ENCODE peak calls at places on chromosome X, in five cellular contexts. J is adrenal gland, Z is body of pancreas, B is Peyer's patch, K is tibial nerve. I is an unnamed sample.

GRCh38 chrX:39438603-39439602 is 637.6 kb downstream of the MID1IP1 start:
- DNase-seq in Z (no peak), J (no peak), K (no peak), B (no peak), I (peak)

GRCh38 chrX:24619647-24620046 is 27.5 kb downstream of the PCYT1B start:
- DNase-seq in Z (no peak), J (peak), B (no peak), K (no peak), I (peak)

GRCh38 chrX:123311486-123311885 is 127.4 kb downstream of the GRIA3 start:
- DNase-seq in K (no peak), J (no peak), Z (no peak), B (no peak), I (no peak)

GRCh38 chrX:19046343-19047215 is 62.7 kb upstream of the PHKA2 start:
- DNase-seq in B (no peak), K (no peak), J (no peak), Z (no peak), I (no peak)

GRCh38 chrX:136691028-136691809 is 43.3 kb downstream of the CD40LG start:
- DNase-seq in J (no peak), Z (no peak), B (no peak), K (no peak), I (no peak)

GRCh38 chrX:51568586-51568985 is 50.1 kb downstream of the CENPVL3 start:
- DNase-seq in J (no peak), K (no peak), Z (no peak), B (no peak), I (no peak)

GRCh38 chrX:7996414-7996813 is 69.2 kb upstream of the PNPLA4 start:
- DNase-seq in K (peak), Z (peak), J (peak), B (peak), I (peak)

GRCh38 chrX:32489125-32489524 is 722.2 kb downstream of the DMD start:
- DNase-seq in K (no peak), J (no peak), B (no peak), Z (no peak), I (no peak)

GRCh38 chrX:155857561-155857960 is 23.6 kb upstream of the VAMP7 start:
- DNase-seq in Z (no peak), K (no peak), J (no peak), B (no peak), I (peak)

GRCh38 chrX:101759000-101759399 is 99.3 kb upstream of the ARMCX2 start:
- DNase-seq in Z (peak), B (no peak), K (no peak), J (peak), I (peak)

GRCh38 chrX:151151668-151152267 is 24.6 kb upstream of the GPR50 start:
- DNase-seq in J (peak), B (peak), Z (peak), K (no peak), I (peak)

GRCh38 chrX:3638280-3638873 is 75.1 kb downstream of the PRKX start:
- DNase-seq in Z (peak), J (peak), K (peak), B (peak), I (peak)

GRCh38 chrX:16712825-16713155 is 321 bp upstream of the CTPS2 start:
- DNase-seq in Z (no peak), J (no peak), B (no peak), K (no peak), I (peak)

GRCh38 chrX:3962511-3963350 is 249.3 kb upstream of the PRKX start:
- DNase-seq in B (no peak), J (no peak), K (no peak), Z (peak), I (peak)

GRCh38 chrX:22272613-22273012 is at the start of gene CBLL2:
- DNase-seq in K (no peak), Z (no peak), B (no peak), J (no peak), I (no peak)

GRCh38 chrX:6777211-6778002 is 242.5 kb upstream of the VCX3A start:
- DNase-seq in Z (no peak), J (no peak), B (no peak), K (no peak), I (no peak)

GRCh38 chrX:122552291-122552800 is 631.7 kb upstream of the GRIA3 start:
- DNase-seq in Z (no peak), K (no peak), B (no peak), J (no peak), I (no peak)

GRCh38 chrX:22310779-22311178 is 38.1 kb downstream of the CBLL2 start:
- DNase-seq in Z (no peak), J (no peak), K (no peak), B (no peak), I (no peak)

GRCh38 chrX:118724775-118725174 is 2.6 kb upstream of the IL13RA1 start:
- DNase-seq in B (no peak), Z (no peak), K (no peak), J (peak), I (no peak)

GRCh38 chrX:118116308-118117068 is at the start of gene KLHL13:
- DNase-seq in K (peak), B (peak), Z (peak), J (peak), I (peak)

GRCh38 chrX:29143756-29144155 is 556.5 kb downstream of the IL1RAPL1 start:
- DNase-seq in J (no peak), K (no peak), Z (no peak), B (no peak), I (no peak)

GRCh38 chrX:38618152-38618551 is 56.8 kb downstream of the TSPAN7 start:
- DNase-seq in B (no peak), J (no peak), Z (no peak), K (no peak), I (peak)

GRCh38 chrX:151982217-151982616 is 7.7 kb upstream of the GABRE start:
- DNase-seq in B (peak), K (no peak), Z (no peak), J (peak), I (no peak)

GRCh38 chrX:139141370-139141769 is 389.2 kb upstream of the F9 start:
- DNase-seq in J (no peak), K (no peak), Z (no peak), B (no peak), I (no peak)

GRCh38 chrX:131792789-131793462 is 230.2 kb upstream of the STK26 start:
- DNase-seq in J (no peak), B (peak), Z (no peak), K (no peak), I (no peak)

GRCh38 chrX:96182366-96182765 is 502.3 kb upstream of the DIAPH2 start:
- DNase-seq in K (no peak), B (no peak), Z (no peak), J (peak), I (peak)

GRCh38 chrX:139967300-139967699 is 2.0 kb upstream of the CXorf66 start:
- DNase-seq in J (no peak), K (no peak), Z (no peak), B (no peak), I (peak)

GRCh38 chrX:41722816-41723215 is 1.2 kb upstream of the GPR82 start:
- DNase-seq in Z (no peak), K (no peak), B (no peak), J (no peak), I (no peak)

GRCh38 chrX:153926863-153927685 is 1.0 kb upstream of the ARHGAP4 start:
- DNase-seq in B (peak), K (no peak), J (peak), Z (peak), I (peak)

GRCh38 chrX:111492085-111492484 is 19.4 kb upstream of the SERTM2 start:
- DNase-seq in Z (no peak), J (no peak), K (no peak), B (no peak), I (no peak)

GRCh38 chrX:8237718-8238117 is 66.7 kb upstream of the VCX2 start:
- DNase-seq in K (no peak), B (no peak), J (no peak), Z (no peak), I (no peak)

DNA sequence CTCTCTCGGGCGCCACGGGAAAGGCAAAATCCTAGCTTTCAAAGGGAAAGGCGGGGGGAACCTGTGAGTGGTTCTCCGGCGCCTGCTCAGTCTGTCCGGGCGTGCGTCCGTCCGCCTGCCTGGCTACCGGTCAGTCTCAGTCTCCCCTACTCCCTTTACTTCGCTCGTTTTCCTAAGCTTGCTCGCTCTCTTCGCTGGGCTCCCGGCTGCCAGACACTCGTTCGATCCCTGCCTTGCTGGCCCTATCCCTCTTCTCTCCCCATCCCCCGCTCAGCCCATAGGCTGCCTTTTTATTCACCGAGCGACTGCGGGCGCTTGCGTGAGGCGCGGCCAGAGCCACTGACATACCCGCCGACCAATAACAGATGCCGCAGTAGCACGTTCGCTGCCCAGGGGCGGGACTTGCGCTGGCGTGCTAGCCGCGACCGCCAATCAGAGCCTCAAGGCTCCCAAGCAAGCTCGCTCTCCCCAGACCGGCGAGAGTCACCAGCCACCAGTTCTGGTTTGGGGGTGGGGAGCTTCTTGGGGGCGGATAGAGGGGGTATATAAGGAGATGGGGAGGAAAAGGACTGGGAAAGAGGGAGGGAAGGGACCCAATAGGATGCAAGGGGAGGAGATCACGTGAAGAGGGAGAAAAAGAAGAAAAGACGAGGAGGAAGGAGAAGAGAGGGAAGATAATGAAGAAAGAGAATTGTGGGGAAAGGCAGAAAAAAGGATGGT is 30.0 kb downstream of the ARHGEF9 start:
- DNase-seq in Z (peak), K (peak), B (peak), J (peak), I (peak)
- TF ChIP-seq POLR2A in Z (peak), K (peak), B (peak), J (peak), I (peak)

GRCh38 chrX:43758044-43758443 is 101.9 kb downstream of the MAOA start:
- DNase-seq in B (no peak), J (no peak), K (no peak), Z (no peak), I (no peak)

GRCh38 chrX:43750248-43750676 is 94.2 kb downstream of the MAOA start:
- DNase-seq in K (peak), B (peak), J (peak), Z (peak), I (peak)

GRCh38 chrX:43753637-43754036 is 97.5 kb downstream of the MAOA start:
- DNase-seq in J (no peak), K (no peak), B (no peak), Z (no peak), I (no peak)

DNA sequence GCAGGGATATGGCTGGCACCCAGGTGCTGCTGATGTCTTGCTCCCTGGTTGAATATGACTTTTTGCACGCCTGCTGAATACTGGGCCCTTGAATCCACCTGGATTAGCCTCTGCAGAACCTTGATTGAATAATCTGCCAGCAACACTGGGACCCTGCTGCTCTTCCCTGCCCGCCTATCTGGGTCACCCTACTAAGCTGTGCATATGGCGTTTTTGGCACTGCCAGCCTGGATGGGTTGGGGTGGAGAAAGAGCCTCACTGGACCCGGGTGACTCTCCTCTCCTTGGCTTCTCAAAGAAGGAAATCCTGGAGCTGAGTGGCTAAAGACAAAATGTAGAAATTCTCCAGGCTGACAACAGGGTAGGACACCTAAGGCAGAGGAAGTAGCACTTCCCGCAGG is 100.0 kb downstream of the MAOA start:
- DNase-seq in Z (no peak), B (no peak), J (no peak), K (no peak), I (no peak)
- TF ChIP-seq POLR2A in Z (no peak), B (no peak), J (no peak), K (no peak), I (no peak)

DNA sequence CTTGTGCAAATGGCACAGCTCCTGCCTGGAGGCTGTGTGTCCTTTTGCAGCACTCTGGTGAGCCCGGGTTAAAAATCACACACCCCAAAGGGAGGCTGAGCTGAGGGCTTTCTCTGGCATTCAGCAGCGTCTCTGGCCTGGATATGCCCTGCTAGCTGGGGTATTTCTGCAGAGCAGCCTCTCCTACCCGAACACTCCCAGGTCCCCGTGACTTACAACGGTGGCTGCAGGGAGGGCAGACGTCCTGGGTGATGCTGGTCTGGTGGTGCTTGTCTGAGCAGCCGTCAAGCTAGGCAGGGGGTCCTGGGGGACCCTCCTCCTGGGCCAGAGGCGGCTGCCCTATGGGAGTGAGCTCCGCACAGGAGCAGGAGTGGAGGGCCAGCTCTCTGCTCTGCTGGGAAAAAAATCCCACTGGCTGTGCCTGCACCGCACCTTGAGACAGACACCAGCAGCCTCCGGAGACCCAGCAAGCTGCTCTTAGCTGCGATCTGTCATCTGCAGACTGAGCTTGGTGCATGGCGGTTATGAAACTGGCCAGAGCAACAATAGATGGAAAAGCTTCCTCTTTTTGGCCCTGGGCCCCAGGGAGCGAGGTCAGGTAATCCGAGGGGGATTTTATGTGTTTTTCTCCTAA is 41.3 kb upstream of the ASMTL start:
- DNase-seq in Z (no peak), J (peak), B (peak), K (no peak), I (no peak)
- TF ChIP-seq POLR2A in Z (no peak), J (no peak), B (no peak), K (no peak), I (no peak)

GRCh38 chrX:103585421-103586313 is at the start of gene TCEAL4:
- DNase-seq in J (peak), Z (peak), K (peak), B (peak), I (peak)
- TF ChIP-seq POLR2A in J (peak), Z (peak), K (no peak), B (no peak), I (no peak)

DNA sequence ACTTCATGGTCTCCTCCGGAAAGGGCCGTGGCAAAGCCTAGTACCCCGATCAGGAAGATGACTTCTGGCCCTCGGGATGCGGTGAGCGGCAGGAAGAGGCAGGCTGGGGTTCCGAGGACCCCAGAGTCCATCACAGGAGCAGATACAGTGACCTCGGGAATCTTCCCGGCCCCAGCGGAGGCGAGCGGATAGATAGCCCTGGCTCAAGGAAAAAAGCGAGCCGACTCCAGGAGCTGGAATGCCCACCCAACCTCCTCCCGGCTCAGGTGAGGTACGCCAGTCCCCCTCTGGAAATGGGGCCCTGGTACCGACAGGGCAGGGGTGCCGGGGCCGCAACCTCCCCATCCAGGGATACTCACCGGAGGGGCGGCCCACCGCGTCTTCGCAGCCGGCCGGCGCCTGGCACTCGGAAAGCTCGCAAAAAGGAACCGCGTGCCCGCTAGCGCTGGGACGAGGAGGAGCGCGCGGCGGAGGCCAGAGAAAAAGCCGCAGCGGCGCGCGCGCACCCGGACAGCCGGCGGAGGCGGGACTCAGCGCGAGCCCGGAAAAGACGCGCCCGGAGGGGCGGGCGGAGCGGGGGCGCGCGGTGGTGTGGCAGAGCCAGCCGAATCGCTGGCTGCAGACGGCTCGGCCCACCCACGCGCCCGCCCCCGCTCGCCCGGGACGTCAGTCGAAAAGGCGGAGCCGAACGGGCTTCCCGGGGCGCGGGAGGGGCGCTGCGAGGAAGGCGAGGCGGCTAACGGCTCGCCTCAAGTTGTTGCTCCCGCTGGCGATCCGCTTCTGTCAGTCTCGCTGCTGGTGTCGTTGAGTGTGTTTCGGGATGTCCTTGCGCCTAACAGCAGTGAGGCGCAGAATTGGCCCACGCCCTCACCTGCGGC is at the start of gene ACSL4:
- DNase-seq in J (peak), K (peak), Z (peak), B (peak), I (peak)
- TF ChIP-seq POLR2A in J (peak), K (peak), Z (peak), B (no peak), I (peak)

DNA sequence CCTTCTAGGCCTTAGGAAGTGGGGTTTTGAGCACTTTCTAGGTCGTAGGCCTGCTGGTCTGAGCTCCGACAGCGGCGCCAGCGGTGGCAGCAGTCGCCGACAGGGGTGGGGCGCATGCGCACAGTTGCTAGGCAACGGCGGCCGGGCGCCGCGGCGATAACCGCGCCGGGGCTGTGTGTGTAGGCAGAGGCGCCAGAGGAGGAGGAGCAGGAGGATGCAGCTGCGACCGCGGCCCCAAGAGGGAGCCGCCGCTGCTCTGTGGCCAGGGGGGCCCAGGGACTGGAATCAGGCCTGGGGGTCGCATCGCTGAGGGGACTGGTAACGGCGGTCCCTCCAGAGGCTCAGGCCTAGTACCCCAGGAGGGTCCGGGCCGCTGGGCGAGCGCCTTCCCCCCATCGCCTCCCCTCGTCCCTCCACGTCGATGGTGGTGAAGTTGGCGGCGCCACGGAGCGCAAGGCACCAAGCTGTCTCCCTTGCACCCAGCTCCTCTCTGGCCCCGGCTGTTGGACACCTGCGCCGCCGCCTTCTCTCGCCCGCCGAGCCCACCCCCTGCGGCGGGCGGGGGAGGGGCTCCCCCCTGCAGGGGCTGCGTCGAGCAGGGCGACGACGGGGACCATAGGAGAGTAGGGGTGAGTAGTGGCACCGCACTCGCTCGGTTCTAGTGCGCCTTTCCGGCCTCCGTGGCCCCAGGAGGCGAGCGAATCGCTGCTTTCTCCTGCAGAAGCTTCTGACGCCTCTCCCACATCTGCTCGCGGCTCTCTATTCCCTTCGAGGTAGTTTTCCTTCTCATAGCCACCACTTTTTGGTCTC is 58.6 kb upstream of the ZC4H2 start:
- DNase-seq in K (peak), B (peak), J (peak), Z (peak), I (peak)
- TF ChIP-seq POLR2A in K (no peak), B (peak), J (peak), Z (peak), I (peak)